ENCODE peak calls at places on chromosomes 12 and 14, in ten cellular contexts. One of them, this sample, is unnamed.

GRCh38 chr12:28446031-28446430 is 255.8 kb downstream of the CCDC91 start:
- DNase-seq in NCI-H774: no peak
- DNase-seq in midbrain: no peak
- DNase-seq in NCI-H187: no peak
- DNase-seq in SW480: no peak
- DNase-seq in GM12864: no peak
- DNase-seq in choroid plexus epithelial cell: peak
- DNase-seq in HCT116: no peak
- DNase-seq in Right ventricle myocardium superior: no peak
- DNase-seq in GM03348: peak
- DNase-seq in this sample: no peak

GRCh38 chr14:70177092-70177491 is 11.7 kb downstream of the SLC8A3 start:
- DNase-seq in choroid plexus epithelial cell: no peak
- DNase-seq in HCT116: no peak
- DNase-seq in GM12864: no peak
- DNase-seq in NCI-H187: no peak
- DNase-seq in midbrain: no peak
- DNase-seq in Right ventricle myocardium superior: no peak
- DNase-seq in SW480: no peak
- DNase-seq in GM03348: no peak
- DNase-seq in NCI-H774: no peak
- DNase-seq in this sample: no peak

GRCh38 chr14:77914073-77914721 is 114.3 kb downstream of the ADCK1 start:
- DNase-seq in NCI-H774: no peak
- DNase-seq in NCI-H187: no peak
- DNase-seq in GM12864: no peak
- DNase-seq in midbrain: no peak
- DNase-seq in HCT116: no peak
- DNase-seq in SW480: no peak
- DNase-seq in GM03348: no peak
- DNase-seq in Right ventricle myocardium superior: no peak
- DNase-seq in choroid plexus epithelial cell: no peak
- DNase-seq in this sample: no peak

GRCh38 chr12:44159870-44160269 is 324.0 kb downstream of the TMEM117 start:
- DNase-seq in NCI-H187: no peak
- DNase-seq in choroid plexus epithelial cell: no peak
- DNase-seq in GM03348: no peak
- DNase-seq in HCT116: no peak
- DNase-seq in Right ventricle myocardium superior: no peak
- DNase-seq in midbrain: no peak
- DNase-seq in GM12864: no peak
- DNase-seq in NCI-H774: no peak
- DNase-seq in SW480: no peak
- DNase-seq in this sample: no peak

GRCh38 chr14:75430526-75430925 is 2.7 kb downstream of the JDP2 start:
- DNase-seq in midbrain: no peak
- DNase-seq in NCI-H774: no peak
- DNase-seq in NCI-H187: no peak
- DNase-seq in SW480: no peak
- DNase-seq in Right ventricle myocardium superior: peak
- DNase-seq in choroid plexus epithelial cell: peak
- DNase-seq in GM12864: no peak
- DNase-seq in HCT116: no peak
- DNase-seq in GM03348: peak
- DNase-seq in this sample: no peak

GRCh38 chr12:96698965-96699364 is 208.1 kb upstream of the NEDD1 start:
- DNase-seq in GM03348: no peak
- DNase-seq in HCT116: no peak
- DNase-seq in midbrain: no peak
- DNase-seq in NCI-H774: no peak
- DNase-seq in choroid plexus epithelial cell: no peak
- DNase-seq in SW480: peak
- DNase-seq in NCI-H187: no peak
- DNase-seq in GM12864: no peak
- DNase-seq in Right ventricle myocardium superior: no peak
- DNase-seq in this sample: no peak

GRCh38 chr12:130281157-130281799 is 56.4 kb upstream of the PIWIL1 start:
- DNase-seq in Right ventricle myocardium superior: peak
- DNase-seq in NCI-H774: no peak
- DNase-seq in GM12864: no peak
- DNase-seq in GM03348: peak
- DNase-seq in choroid plexus epithelial cell: no peak
- DNase-seq in HCT116: no peak
- DNase-seq in SW480: no peak
- DNase-seq in midbrain: no peak
- DNase-seq in NCI-H187: no peak
- DNase-seq in this sample: no peak

GRCh38 chr14:67410313-67410712 is 1.7 kb downstream of the PLEK2 start:
- DNase-seq in GM03348: no peak
- DNase-seq in HCT116: no peak
- DNase-seq in Right ventricle myocardium superior: no peak
- DNase-seq in NCI-H774: no peak
- DNase-seq in NCI-H187: no peak
- DNase-seq in SW480: peak
- DNase-seq in choroid plexus epithelial cell: no peak
- DNase-seq in midbrain: no peak
- DNase-seq in GM12864: no peak
- DNase-seq in this sample: no peak

GRCh38 chr12:14904854-14905253 is 19.2 kb upstream of the MGP start:
- DNase-seq in midbrain: no peak
- DNase-seq in Right ventricle myocardium superior: no peak
- DNase-seq in HCT116: no peak
- DNase-seq in choroid plexus epithelial cell: no peak
- DNase-seq in GM12864: no peak
- DNase-seq in SW480: no peak
- DNase-seq in NCI-H774: no peak
- DNase-seq in GM03348: no peak
- DNase-seq in NCI-H187: no peak
- DNase-seq in this sample: no peak

GRCh38 chr12:16658699-16659098 is 52.7 kb upstream of the LMO3 start:
- DNase-seq in Right ventricle myocardium superior: no peak
- DNase-seq in SW480: no peak
- DNase-seq in midbrain: no peak
- DNase-seq in HCT116: no peak
- DNase-seq in choroid plexus epithelial cell: no peak
- DNase-seq in GM03348: no peak
- DNase-seq in NCI-H187: no peak
- DNase-seq in GM12864: no peak
- DNase-seq in NCI-H774: no peak
- DNase-seq in this sample: no peak

GRCh38 chr12:57199191-57199590 is 17.4 kb upstream of the NXPH4 start:
- DNase-seq in NCI-H774: no peak
- DNase-seq in choroid plexus epithelial cell: no peak
- DNase-seq in Right ventricle myocardium superior: no peak
- DNase-seq in HCT116: no peak
- DNase-seq in SW480: no peak
- DNase-seq in midbrain: no peak
- DNase-seq in NCI-H187: no peak
- DNase-seq in GM12864: no peak
- DNase-seq in GM03348: no peak
- DNase-seq in this sample: no peak

GRCh38 chr12:125032466-125033152 is 32.6 kb upstream of the AACS start:
- DNase-seq in Right ventricle myocardium superior: no peak
- DNase-seq in NCI-H774: no peak
- DNase-seq in HCT116: no peak
- DNase-seq in midbrain: no peak
- DNase-seq in GM12864: no peak
- DNase-seq in SW480: no peak
- DNase-seq in NCI-H187: no peak
- DNase-seq in GM03348: no peak
- DNase-seq in choroid plexus epithelial cell: no peak
- DNase-seq in this sample: no peak

GRCh38 chr12:3885179-3886094 is 12.2 kb upstream of the PARP11 start:
- DNase-seq in GM12864: no peak
- DNase-seq in HCT116: peak
- DNase-seq in choroid plexus epithelial cell: peak
- DNase-seq in Right ventricle myocardium superior: no peak
- DNase-seq in GM03348: peak
- DNase-seq in midbrain: peak
- DNase-seq in SW480: peak
- DNase-seq in NCI-H187: no peak
- DNase-seq in NCI-H774: peak
- DNase-seq in this sample: no peak